ENCODE peak calls at places on chromosomes 2 and 18, in six cellular contexts. One of them, this sample, is unnamed. For H3K4me1, the result is how much of the 10 kb centered on the place peaks cover.

GRCh38 chr2:20130821-20131645 is 79.6 kb upstream of the LAPTM4A start:
- DNase-seq in Caco-2: no peak
- DNase-seq in hepatocyte: no peak
- DNase-seq in testis: no peak
- DNase-seq in cardiac muscle cell: peak
- DNase-seq in fibroblast of lung: no peak
- DNase-seq in this sample: no peak

GRCh38 chr2:63488118-63488713 is 100.1 kb downstream of the WDPCP start:
- DNase-seq in Caco-2: peak
- DNase-seq in hepatocyte: peak
- DNase-seq in testis: peak
- DNase-seq in cardiac muscle cell: peak
- DNase-seq in fibroblast of lung: peak
- DNase-seq in this sample: peak

GRCh38 chr2:183951636-183952035 is 646.7 kb upstream of the ZNF804A start:
- DNase-seq in Caco-2: no peak
- DNase-seq in hepatocyte: no peak
- DNase-seq in testis: no peak
- DNase-seq in cardiac muscle cell: no peak
- DNase-seq in fibroblast of lung: peak
- DNase-seq in this sample: no peak

GRCh38 chr2:182182436-182182835 is 196.8 kb downstream of the PPP1R1C start:
- DNase-seq in Caco-2: no peak
- DNase-seq in hepatocyte: no peak
- DNase-seq in testis: no peak
- DNase-seq in cardiac muscle cell: peak
- DNase-seq in fibroblast of lung: no peak
- DNase-seq in this sample: no peak

GRCh38 chr2:187529977-187530721 is 24.1 kb downstream of the TFPI start:
- DNase-seq in Caco-2: no peak
- DNase-seq in hepatocyte: no peak
- DNase-seq in testis: no peak
- DNase-seq in cardiac muscle cell: no peak
- DNase-seq in fibroblast of lung: no peak
- DNase-seq in this sample: no peak

GRCh38 chr2:55598056-55598795 is 19.2 kb downstream of the PPP4R3B start:
- DNase-seq in Caco-2: no peak
- DNase-seq in hepatocyte: no peak
- DNase-seq in testis: no peak
- DNase-seq in cardiac muscle cell: no peak
- DNase-seq in fibroblast of lung: peak
- DNase-seq in this sample: no peak

GRCh38 chr2:129821445-129821844 is 158.0 kb upstream of the RAB6C start:
- DNase-seq in Caco-2: no peak
- DNase-seq in hepatocyte: no peak
- DNase-seq in testis: no peak
- DNase-seq in cardiac muscle cell: no peak
- DNase-seq in fibroblast of lung: no peak
- DNase-seq in this sample: no peak

GRCh38 chr18:71239111-71239624 is 950.3 kb downstream of the SOCS6 start:
- DNase-seq in Caco-2: no peak
- DNase-seq in hepatocyte: no peak
- DNase-seq in testis: no peak
- DNase-seq in cardiac muscle cell: no peak
- DNase-seq in fibroblast of lung: no peak
- DNase-seq in this sample: no peak

GRCh38 chr18:57425096-57425495 is 10.1 kb upstream of the ONECUT2 start:
- DNase-seq in Caco-2: no peak
- DNase-seq in hepatocyte: no peak
- DNase-seq in testis: no peak
- DNase-seq in cardiac muscle cell: no peak
- DNase-seq in fibroblast of lung: no peak
- DNase-seq in this sample: no peak

GRCh38 chr18:2627821-2628276 is 27.7 kb upstream of the SMCHD1 start:
- DNase-seq in Caco-2: no peak
- DNase-seq in hepatocyte: peak
- DNase-seq in testis: no peak
- DNase-seq in cardiac muscle cell: no peak
- DNase-seq in fibroblast of lung: no peak
- DNase-seq in this sample: no peak

GRCh38 chr2:54419855-54420550 is 36.1 kb upstream of the SPTBN1 start:
- DNase-seq in Caco-2: no peak
- DNase-seq in hepatocyte: no peak
- DNase-seq in testis: no peak
- DNase-seq in cardiac muscle cell: no peak
- DNase-seq in fibroblast of lung: no peak
- DNase-seq in this sample: peak

GRCh38 chr2:61636686-61637085 is 98.5 kb upstream of the XPO1 start:
- DNase-seq in Caco-2: no peak
- DNase-seq in hepatocyte: no peak
- DNase-seq in testis: no peak
- DNase-seq in cardiac muscle cell: no peak
- DNase-seq in fibroblast of lung: no peak
- DNase-seq in this sample: no peak

GRCh38 chr2:229713371-229714079 is 830 bp downstream of the DNER start:
- DNase-seq in Caco-2: no peak
- DNase-seq in hepatocyte: peak
- DNase-seq in testis: peak
- DNase-seq in cardiac muscle cell: peak
- DNase-seq in fibroblast of lung: no peak
- DNase-seq in this sample: no peak

GRCh38 chr18:13273800-13274199 is 55.2 kb downstream of the LDLRAD4 start:
- DNase-seq in Caco-2: no peak
- DNase-seq in hepatocyte: no peak
- DNase-seq in testis: no peak
- DNase-seq in cardiac muscle cell: no peak
- DNase-seq in fibroblast of lung: no peak
- DNase-seq in this sample: no peak

GRCh38 chr2:219369447-219369861 is 18.3 kb downstream of the DNPEP start:
- DNase-seq in Caco-2: no peak
- DNase-seq in hepatocyte: no peak
- DNase-seq in testis: peak
- DNase-seq in cardiac muscle cell: peak
- DNase-seq in fibroblast of lung: peak
- DNase-seq in this sample: peak

GRCh38 chr2:1553671-1554295 is 140.5 kb downstream of the TPO start:
- DNase-seq in Caco-2: peak
- DNase-seq in hepatocyte: peak
- DNase-seq in testis: no peak
- DNase-seq in cardiac muscle cell: peak
- DNase-seq in fibroblast of lung: peak
- DNase-seq in this sample: no peak

GRCh38 chr2:190110131-190110530 is 47.6 kb upstream of the MSTN start:
- DNase-seq in Caco-2: no peak
- DNase-seq in hepatocyte: no peak
- DNase-seq in testis: no peak
- DNase-seq in cardiac muscle cell: peak
- DNase-seq in fibroblast of lung: no peak
- DNase-seq in this sample: no peak

GRCh38 chr2:61044596-61044995 is 21.1 kb upstream of the SANBR start:
- DNase-seq in Caco-2: no peak
- DNase-seq in hepatocyte: no peak
- DNase-seq in testis: peak
- DNase-seq in cardiac muscle cell: peak
- DNase-seq in fibroblast of lung: no peak
- DNase-seq in this sample: no peak

GRCh38 chr2:121372756-121373353 is 87.9 kb upstream of the TFCP2L1 start:
- DNase-seq in Caco-2: no peak
- DNase-seq in hepatocyte: no peak
- DNase-seq in testis: no peak
- DNase-seq in cardiac muscle cell: no peak
- DNase-seq in fibroblast of lung: no peak
- DNase-seq in this sample: no peak

GRCh38 chr2:159793265-159793664 is 4.7 kb downstream of the CD302 start:
- DNase-seq in Caco-2: no peak
- DNase-seq in hepatocyte: no peak
- DNase-seq in testis: no peak
- DNase-seq in cardiac muscle cell: no peak
- DNase-seq in fibroblast of lung: no peak
- DNase-seq in this sample: no peak

GRCh38 chr2:198476007-198476406 is 671.6 kb downstream of the PLCL1 start:
- DNase-seq in Caco-2: no peak
- DNase-seq in hepatocyte: no peak
- DNase-seq in testis: no peak
- DNase-seq in cardiac muscle cell: no peak
- DNase-seq in fibroblast of lung: no peak
- DNase-seq in this sample: no peak

GRCh38 chr2:198465970-198466369 is 661.6 kb downstream of the PLCL1 start:
- DNase-seq in Caco-2: no peak
- DNase-seq in hepatocyte: no peak
- DNase-seq in testis: no peak
- DNase-seq in cardiac muscle cell: no peak
- DNase-seq in fibroblast of lung: no peak
- DNase-seq in this sample: no peak

GRCh38 chr2:198471291-198471690 is 666.9 kb downstream of the PLCL1 start:
- DNase-seq in Caco-2: no peak
- DNase-seq in hepatocyte: no peak
- DNase-seq in testis: no peak
- DNase-seq in cardiac muscle cell: no peak
- DNase-seq in fibroblast of lung: no peak
- DNase-seq in this sample: no peak
- TF ChIP-seq CTCF in Caco-2: peak
- TF ChIP-seq CTCF in hepatocyte: no peak
- TF ChIP-seq CTCF in testis: no peak
- TF ChIP-seq CTCF in cardiac muscle cell: no peak
- TF ChIP-seq CTCF in fibroblast of lung: peak
- TF ChIP-seq CTCF in this sample: no peak

DNA sequence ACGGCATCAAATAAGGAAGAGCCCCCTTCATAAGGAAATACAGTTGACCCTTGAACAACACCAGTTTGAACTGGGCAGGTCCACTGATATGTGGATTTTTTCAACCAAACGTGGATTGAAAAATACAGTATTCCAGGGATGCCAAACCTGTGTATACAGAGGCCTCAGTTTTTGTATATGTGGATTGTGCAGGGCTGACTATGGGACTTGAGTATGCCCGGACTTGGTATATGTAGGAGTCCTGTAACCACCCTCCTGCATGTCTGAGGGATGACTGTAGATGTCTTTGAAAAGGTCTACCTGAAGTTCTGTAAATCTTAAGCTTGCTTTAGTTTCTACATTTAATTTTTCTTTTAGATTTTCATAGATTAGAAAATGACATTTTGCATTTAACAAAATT is 50.0 kb downstream of the EML4 start:
- DNase-seq in Caco-2: no peak
- DNase-seq in hepatocyte: no peak
- DNase-seq in testis: no peak
- DNase-seq in cardiac muscle cell: no peak
- DNase-seq in fibroblast of lung: no peak
- DNase-seq in this sample: no peak
- H3K4me1 ChIP-seq in Caco-2: under half
- H3K4me1 ChIP-seq in hepatocyte: under half
- H3K4me1 ChIP-seq in testis: under half
- H3K4me1 ChIP-seq in cardiac muscle cell: under half
- H3K4me1 ChIP-seq in fibroblast of lung: under half
- H3K4me1 ChIP-seq in this sample: under half

DNA sequence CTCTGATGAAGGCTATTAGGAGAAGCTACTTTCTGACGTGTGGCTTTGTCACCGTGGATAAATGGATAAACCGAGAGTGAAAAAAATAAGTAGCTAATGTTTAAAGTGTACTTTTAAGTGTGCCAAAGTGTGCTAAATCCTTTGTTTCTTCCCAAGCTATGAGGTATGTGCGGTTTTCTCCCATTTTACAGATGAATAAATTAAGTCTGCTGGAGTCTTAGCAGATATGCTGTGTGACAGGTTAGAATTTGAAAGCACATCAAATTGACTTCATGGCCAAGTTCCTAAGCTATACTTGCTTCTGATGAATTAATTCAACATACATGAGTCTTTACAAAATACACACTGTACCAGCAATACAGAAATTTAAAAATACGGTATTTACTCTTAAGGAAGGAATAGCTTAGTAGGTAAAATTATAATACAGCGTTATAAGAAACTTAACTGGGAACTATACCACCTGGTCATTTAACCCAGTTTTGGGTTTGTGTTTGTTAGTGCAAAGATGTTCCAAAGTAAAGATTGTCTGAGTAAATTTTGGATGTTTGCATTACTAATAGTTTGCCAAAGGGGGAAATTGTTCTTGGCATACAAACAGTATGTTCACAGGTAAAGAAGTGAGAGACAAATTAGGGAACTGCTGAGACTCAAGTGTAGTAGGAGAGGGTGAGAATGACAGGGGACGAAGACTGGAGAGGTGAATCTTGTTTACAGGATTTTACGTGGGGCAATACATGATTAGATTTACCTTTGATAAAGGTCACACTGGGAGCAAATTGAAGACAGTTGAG is 1.4 kb downstream of the AGPS start:
- DNase-seq in Caco-2: no peak
- DNase-seq in hepatocyte: no peak
- DNase-seq in testis: no peak
- DNase-seq in cardiac muscle cell: no peak
- DNase-seq in fibroblast of lung: no peak
- DNase-seq in this sample: no peak
- H3K4me3 ChIP-seq in Caco-2: peak
- H3K4me3 ChIP-seq in hepatocyte: peak
- H3K4me3 ChIP-seq in testis: no peak
- H3K4me3 ChIP-seq in cardiac muscle cell: peak
- H3K4me3 ChIP-seq in fibroblast of lung: peak
- H3K4me3 ChIP-seq in this sample: no peak

GRCh38 chr2:152566728-152567069 is 150.6 kb downstream of the PRPF40A start:
- DNase-seq in Caco-2: no peak
- DNase-seq in hepatocyte: no peak
- DNase-seq in testis: no peak
- DNase-seq in cardiac muscle cell: no peak
- DNase-seq in fibroblast of lung: no peak
- DNase-seq in this sample: no peak

GRCh38 chr2:152571035-152571766 is 146.1 kb downstream of the PRPF40A start:
- DNase-seq in Caco-2: no peak
- DNase-seq in hepatocyte: no peak
- DNase-seq in testis: peak
- DNase-seq in cardiac muscle cell: no peak
- DNase-seq in fibroblast of lung: no peak
- DNase-seq in this sample: no peak

GRCh38 chr2:152568566-152568965 is 148.7 kb downstream of the PRPF40A start:
- DNase-seq in Caco-2: no peak
- DNase-seq in hepatocyte: no peak
- DNase-seq in testis: no peak
- DNase-seq in cardiac muscle cell: no peak
- DNase-seq in fibroblast of lung: no peak
- DNase-seq in this sample: no peak

GRCh38 chr2:152566034-152566727 is 151.1 kb downstream of the PRPF40A start:
- DNase-seq in Caco-2: no peak
- DNase-seq in hepatocyte: no peak
- DNase-seq in testis: no peak
- DNase-seq in cardiac muscle cell: no peak
- DNase-seq in fibroblast of lung: no peak
- DNase-seq in this sample: no peak

DNA sequence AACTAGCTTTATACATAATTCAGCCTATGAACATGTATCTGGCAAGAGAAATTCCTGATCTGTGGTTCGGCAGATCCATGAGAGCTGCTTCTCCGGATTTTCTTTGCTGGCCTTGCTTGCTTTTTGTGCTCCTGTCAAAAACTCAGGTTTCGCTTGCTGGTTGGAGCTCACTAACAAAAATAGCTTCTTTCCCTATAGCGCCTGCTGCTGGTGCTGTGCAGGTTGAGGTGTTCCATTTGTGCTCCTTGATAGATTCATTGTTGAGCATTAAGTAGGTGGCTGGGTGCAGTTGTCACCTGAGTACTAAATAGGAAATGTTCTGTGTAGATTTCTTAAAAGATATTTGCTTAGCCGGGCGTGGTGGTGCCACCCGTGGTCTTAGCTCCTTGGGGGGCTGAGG is 148.1 kb downstream of the PRPF40A start:
- DNase-seq in Caco-2: no peak
- DNase-seq in hepatocyte: no peak
- DNase-seq in testis: no peak
- DNase-seq in cardiac muscle cell: no peak
- DNase-seq in fibroblast of lung: no peak
- DNase-seq in this sample: no peak
- TF ChIP-seq CTCF in Caco-2: no peak
- TF ChIP-seq CTCF in hepatocyte: no peak
- TF ChIP-seq CTCF in testis: no peak
- TF ChIP-seq CTCF in cardiac muscle cell: no peak
- TF ChIP-seq CTCF in fibroblast of lung: no peak
- TF ChIP-seq CTCF in this sample: no peak

This sample was measured in ovary.